ENCODE peak calls at places on chromosomes 6 and 20, in four cellular contexts. B, U, M and O are unnamed samples.

GRCh38 chr6:106858653-106859092 is 115.9 kb downstream of the CD24 start:
- DNase-seq in B (peak; percentile 94), U (no peak), M (peak; percentile 81), O (no peak)

GRCh38 chr6:26243132-26243531 is 121.9 kb upstream of the BTN3A2 start:
- DNase-seq in B (no peak), U (no peak), M (no peak), O (no peak)

GRCh38 chr6:137657351-137657911 is 163.2 kb upstream of the OLIG3 start:
- DNase-seq in B (no peak), U (no peak), M (no peak), O (no peak)

GRCh38 chr6:133613231-133613630 is 275.7 kb upstream of the TCF21 start:
- DNase-seq in B (no peak), U (no peak), M (no peak), O (no peak)

GRCh38 chr6:83558975-83559374 is 46.6 kb downstream of the PRSS35 start:
- DNase-seq in B (no peak), U (no peak), M (no peak), O (no peak)

GRCh38 chr6:107712523-107713213 is 111.4 kb downstream of the SCML4 start:
- DNase-seq in B (peak; percentile 81), U (peak; percentile 81), M (peak; percentile 23), O (no peak)

GRCh38 chr6:56220078-56220477 is 27.3 kb downstream of the COL21A1 start:
- DNase-seq in B (no peak), U (no peak), M (no peak), O (no peak)

GRCh38 chr20:38166707-38167233 is 1.7 kb upstream of the TGM2 start:
- DNase-seq in B (no peak), U (peak; percentile 32), M (no peak), O (no peak)

GRCh38 chr20:58571341-58571941 is 56.2 kb upstream of the APCDD1L start:
- DNase-seq in B (no peak), U (no peak), M (no peak), O (no peak)

GRCh38 chr20:1474817-1475603 is 8.4 kb upstream of the NSFL1C start:
- DNase-seq in B (no peak), U (no peak), M (no peak), O (no peak)

GRCh38 chr6:79604583-79605037 is 26.5 kb upstream of the SH3BGRL2 start:
- DNase-seq in B (peak; percentile 31), U (no peak), M (peak; percentile 18), O (no peak)

GRCh38 chr6:79605061-79605460 is 26.1 kb upstream of the SH3BGRL2 start:
- DNase-seq in B (peak; percentile 37), U (no peak), M (no peak), O (no peak)

GRCh38 chr6:79607000-79607399 is 24.1 kb upstream of the SH3BGRL2 start:
- DNase-seq in B (no peak), U (no peak), M (no peak), O (no peak)

GRCh38 chr6:79608334-79609224 is 22.6 kb upstream of the SH3BGRL2 start:
- DNase-seq in B (no peak), U (no peak), M (peak; percentile 5), O (no peak)

DNA sequence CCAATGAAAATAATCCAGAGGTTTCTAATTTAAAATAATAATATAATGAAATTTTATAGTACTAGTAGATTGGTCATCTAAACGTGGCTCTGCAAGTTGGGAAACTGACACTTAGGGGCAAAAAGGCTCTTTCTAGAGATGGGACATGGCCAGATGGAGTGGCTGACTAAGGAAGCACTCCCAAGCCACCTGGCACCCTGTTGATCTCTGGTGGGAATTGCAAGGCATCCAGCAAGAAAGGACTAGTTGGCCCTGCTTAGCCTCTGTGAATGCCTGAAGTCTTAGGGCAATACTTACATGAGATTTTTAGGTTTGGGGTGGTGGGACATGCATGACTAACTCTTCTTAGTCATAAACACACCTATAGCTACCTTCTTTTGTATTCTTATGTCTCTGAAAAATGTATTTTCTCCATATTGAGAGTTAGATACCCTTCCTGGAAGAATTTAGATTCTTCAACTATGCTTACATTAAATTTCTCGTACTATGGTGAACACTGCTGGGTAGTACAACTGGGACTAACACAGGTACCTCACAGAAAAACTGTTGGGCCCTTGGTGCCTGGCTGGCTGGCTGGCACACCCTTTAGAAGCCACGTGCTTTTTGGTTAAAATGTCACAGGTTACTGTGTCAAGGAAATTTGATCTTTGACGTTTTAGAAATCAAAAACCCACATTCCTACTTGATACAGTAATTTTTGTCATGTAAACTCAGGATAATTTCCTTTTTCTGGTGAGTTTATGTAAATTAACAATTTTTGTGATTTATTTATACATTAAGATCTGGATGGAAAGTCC is 25.0 kb upstream of the SH3BGRL2 start:
- DNase-seq in B (no peak), U (no peak), M (no peak), O (no peak)
- TF ChIP-seq CTCF in B (no peak), U (no peak), M (no peak), O (no peak)

GRCh38 chr6:42929088-42929927 is at the start of gene CNPY3:
- DNase-seq in B (peak; percentile 97), U (peak; percentile 98), M (peak; percentile 96), O (peak; percentile 92)
- TF ChIP-seq CTCF in B (no peak), U (no peak), M (peak; percentile 7), O (no peak)

GRCh38 chr6:95128439-95128838 is 448.9 kb upstream of the MANEA start:
- DNase-seq in B (no peak), U (no peak), M (no peak), O (no peak)

DNA sequence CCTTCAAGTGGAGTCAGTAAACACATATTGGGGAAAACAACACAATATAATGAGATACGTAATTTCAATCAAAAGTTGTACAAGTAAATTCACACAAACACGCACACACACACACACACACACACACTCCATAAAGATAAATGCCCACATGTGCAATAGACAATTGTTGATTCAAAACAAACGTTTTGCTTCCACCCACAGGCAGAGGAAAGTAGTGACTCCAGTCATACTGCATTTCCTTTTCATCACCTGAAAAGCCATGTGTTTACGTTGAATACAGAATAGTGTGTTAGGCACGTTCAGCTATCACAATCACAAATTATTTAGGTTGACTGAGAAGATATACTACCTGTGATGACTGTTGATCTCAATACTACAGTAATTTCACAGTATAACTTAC is 443.8 kb upstream of the MANEA start:
- DNase-seq in B (no peak), U (no peak), M (no peak), O (no peak)
- TF ChIP-seq CTCF in B (no peak), U (no peak), M (no peak), O (no peak)

DNA sequence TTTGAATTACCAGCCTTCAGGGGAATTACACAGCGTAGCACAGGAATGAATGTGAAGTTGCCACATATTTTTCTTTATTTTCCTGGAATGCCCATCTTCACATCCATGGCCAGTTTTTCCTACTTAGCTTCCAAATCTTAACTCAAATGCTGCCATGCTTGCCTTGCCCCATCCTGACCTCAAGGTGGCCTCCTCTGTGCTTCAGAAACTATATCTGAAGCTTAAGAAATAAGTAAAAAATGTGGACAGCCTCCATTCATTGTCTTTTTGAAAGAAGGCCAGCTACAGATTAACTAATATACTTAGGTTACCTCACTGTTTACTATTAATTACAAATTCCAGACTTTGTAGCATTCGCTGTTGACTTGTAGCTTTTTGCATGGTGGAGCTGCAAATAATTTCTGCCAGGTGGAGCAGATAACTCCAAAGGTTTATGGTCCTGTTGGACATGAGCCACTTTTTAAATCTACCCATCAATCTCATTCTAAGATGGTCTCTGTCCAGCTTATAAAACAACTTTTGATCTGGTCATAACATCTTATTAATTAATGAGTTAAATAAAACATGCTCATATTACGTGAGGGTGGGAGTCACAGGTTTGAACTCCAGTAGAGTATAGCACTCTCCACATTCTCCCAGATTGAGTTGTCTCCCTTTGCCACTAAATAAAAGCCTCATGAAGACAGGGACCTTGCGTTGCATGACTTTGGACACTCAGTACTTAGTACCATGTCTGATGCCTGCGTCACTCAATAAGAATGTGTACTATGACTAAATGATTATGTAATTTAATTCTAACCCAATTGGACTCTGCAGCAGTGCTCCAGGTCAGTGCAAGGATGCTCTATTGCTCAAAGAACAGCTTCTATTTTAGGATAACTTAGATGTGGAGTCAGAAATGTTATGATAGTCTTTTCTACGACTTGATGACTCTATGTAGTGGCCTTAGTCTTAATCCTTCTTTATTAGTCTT is 678.6 kb upstream of the CITED2 start:
- DNase-seq in B (peak; percentile 76), U (no peak), M (peak; percentile 81), O (no peak)
- TF ChIP-seq CTCF in B (peak; percentile 50), U (no peak), M (peak; percentile 59), O (peak; percentile 24)

GRCh38 chr6:43278524-43279078 is 19.5 kb upstream of the SLC22A7 start:
- DNase-seq in B (peak; percentile 8), U (no peak), M (peak; percentile 39), O (no peak)
- TF ChIP-seq CTCF in B (no peak), U (no peak), M (no peak), O (no peak)